ENCODE peak calls at places on chromosomes 1 and 21, in six cellular contexts. L, S, F, T, K and O are unnamed samples.
A peak's percentile ranks its signal among the peaks of the same experiment; 100 is the strongest.

GRCh38 chr1:18931731-18932130 is 24.7 kb downstream of the IFFO2 start:
- DNase-seq in L (no peak), S (no peak), F (no peak), T (no peak), K (no peak), O (no peak)

GRCh38 chr1:30777060-30777905 is 19.7 kb upstream of the LAPTM5 start:
- DNase-seq in L (no peak), S (no peak), F (no peak), T (no peak), K (no peak), O (no peak)

GRCh38 chr1:59880735-59881134 is 45.8 kb downstream of the CYP2J2 start:
- DNase-seq in L (no peak), S (no peak), F (no peak), T (no peak), K (no peak), O (no peak)

GRCh38 chr1:39196244-39197215 is 8.0 kb upstream of the MACF1 start:
- DNase-seq in L (peak; percentile 82), S (no peak), F (no peak), T (no peak), K (no peak), O (no peak)

GRCh38 chr1:10773851-10774614 is 22.4 kb downstream of the CASZ1 start:
- DNase-seq in L (no peak), S (no peak), F (no peak), T (no peak), K (no peak), O (peak; percentile 34)

GRCh38 chr1:170660281-170660713 is 3.6 kb upstream of the PRRX1 start:
- DNase-seq in L (no peak), S (no peak), F (peak; percentile 70), T (no peak), K (peak; percentile 40), O (no peak)

GRCh38 chr1:219669042-219669441 is 56.1 kb upstream of the ZC3H11B start:
- DNase-seq in L (no peak), S (no peak), F (no peak), T (no peak), K (no peak), O (no peak)

GRCh38 chr1:50981741-50982140 is 11.7 kb downstream of the CDKN2C start:
- DNase-seq in L (no peak), S (no peak), F (no peak), T (no peak), K (no peak), O (no peak)

GRCh38 chr1:1367238-1367796 is 7.7 kb downstream of the AURKAIP1 start:
- DNase-seq in L (no peak), S (no peak), F (no peak), T (no peak), K (no peak), O (no peak)

GRCh38 chr1:43368646-43369020 is 822 bp upstream of the ELOVL1 start:
- DNase-seq in L (no peak), S (no peak), F (no peak), T (no peak), K (no peak), O (no peak)

GRCh38 chr1:43419627-43420425 is 30.1 kb downstream of the SZT2 start:
- DNase-seq in L (no peak), S (no peak), F (no peak), T (no peak), K (no peak), O (no peak)

GRCh38 chr1:9715536-9716226 is 64.2 kb downstream of the PIK3CD start:
- DNase-seq in L (no peak), S (no peak), F (no peak), T (no peak), K (no peak), O (no peak)

GRCh38 chr1:55727010-55727409 is 511.8 kb upstream of the USP24 start:
- DNase-seq in L (no peak), S (peak; percentile 50), F (no peak), T (no peak), K (no peak), O (no peak)

GRCh38 chr1:61053712-61054608 is 28.4 kb upstream of the NFIA start:
- DNase-seq in L (peak; percentile 22), S (no peak), F (peak; percentile 49), T (no peak), K (no peak), O (no peak)

GRCh38 chr21:38121888-38122705 is 134.7 kb upstream of the KCNJ15 start:
- DNase-seq in L (no peak), S (no peak), F (no peak), T (no peak), K (no peak), O (no peak)

GRCh38 chr1:185170291-185170848 is 13.4 kb downstream of the SWT1 start:
- DNase-seq in L (peak; percentile 79), S (peak; percentile 66), F (peak; percentile 82), T (peak; percentile 21), K (no peak), O (no peak)

GRCh38 chr1:9410737-9411297 is 118.1 kb downstream of the SPSB1 start:
- DNase-seq in L (peak; percentile 96), S (peak; percentile 29), F (peak; percentile 29), T (no peak), K (no peak), O (no peak)

GRCh38 chr1:219882116-219882515 is 46.2 kb downstream of the SLC30A10 start:
- DNase-seq in L (no peak), S (no peak), F (no peak), T (no peak), K (no peak), O (no peak)

GRCh38 chr1:46128336-46128735 is 4.1 kb downstream of the PIK3R3 start:
- DNase-seq in L (no peak), S (no peak), F (no peak), T (no peak), K (no peak), O (no peak)

GRCh38 chr1:211975152-211975941 is 60.0 kb downstream of the INTS7 start:
- DNase-seq in L (no peak), S (no peak), F (no peak), T (no peak), K (no peak), O (no peak)

GRCh38 chr1:162562452-162562828 is 918 bp downstream of the UAP1 start:
- DNase-seq in L (peak; percentile 62), S (no peak), F (no peak), T (peak; percentile 23), K (no peak), O (no peak)

GRCh38 chr21:44931501-44932365 is 8.1 kb upstream of the SLX9 start:
- DNase-seq in L (no peak), S (no peak), F (no peak), T (no peak), K (no peak), O (peak; percentile 83)

GRCh38 chr1:223143760-223144248 is 756 bp upstream of the TLR5 start:
- DNase-seq in L (peak; percentile 72), S (no peak), F (no peak), T (no peak), K (no peak), O (no peak)

GRCh38 chr1:156228501-156228900 is 13.5 kb upstream of the BGLAP start:
- DNase-seq in L (no peak), S (no peak), F (no peak), T (no peak), K (no peak), O (no peak)

GRCh38 chr1:160124709-160125478 is 9.3 kb downstream of the ATP1A2 start:
- DNase-seq in L (no peak), S (peak; percentile 22), F (no peak), T (no peak), K (no peak), O (no peak)
- TF ChIP-seq CTCF in L (peak; percentile 1), S (peak; percentile 34), F (peak; percentile 27), T (no peak), K (no peak), O (peak; percentile 43)

GRCh38 chr1:76147917-76148316 is 73.4 kb downstream of the ST6GALNAC3 start:
- DNase-seq in L (no peak), S (no peak), F (no peak), T (no peak), K (no peak), O (no peak)

GRCh38 chr1:76146184-76146583 is 71.6 kb downstream of the ST6GALNAC3 start:
- DNase-seq in L (no peak), S (no peak), F (no peak), T (no peak), K (no peak), O (no peak)

GRCh38 chr1:76144233-76144632 is 69.7 kb downstream of the ST6GALNAC3 start:
- DNase-seq in L (no peak), S (peak; percentile 2), F (no peak), T (no peak), K (no peak), O (no peak)

GRCh38 chr1:76145332-76145731 is 70.8 kb downstream of the ST6GALNAC3 start:
- DNase-seq in L (no peak), S (no peak), F (no peak), T (no peak), K (no peak), O (no peak)

DNA sequence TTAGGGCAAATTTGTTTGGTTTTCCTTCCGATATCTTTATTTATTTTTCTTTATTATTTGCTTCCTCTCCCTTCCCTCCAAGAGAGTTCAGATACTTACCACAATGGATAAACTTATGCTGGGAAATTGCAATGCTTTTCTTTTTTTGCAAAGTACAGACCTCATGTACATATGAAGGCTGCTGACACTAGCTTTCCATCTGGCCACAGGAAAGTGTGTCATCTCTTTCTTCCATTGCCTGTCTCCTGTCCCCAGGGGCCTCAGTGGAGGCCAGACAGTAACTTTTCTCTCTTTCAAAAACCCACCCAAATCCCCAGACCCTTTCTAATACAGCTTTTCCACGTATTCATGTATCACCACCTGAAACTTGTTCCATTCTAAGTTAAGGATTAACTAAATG is 73.9 kb downstream of the ST6GALNAC3 start:
- DNase-seq in L (no peak), S (no peak), F (no peak), T (no peak), K (no peak), O (no peak)
- TF ChIP-seq CTCF in L (no peak), S (no peak), F (no peak), T (no peak), K (no peak), O (no peak)

DNA sequence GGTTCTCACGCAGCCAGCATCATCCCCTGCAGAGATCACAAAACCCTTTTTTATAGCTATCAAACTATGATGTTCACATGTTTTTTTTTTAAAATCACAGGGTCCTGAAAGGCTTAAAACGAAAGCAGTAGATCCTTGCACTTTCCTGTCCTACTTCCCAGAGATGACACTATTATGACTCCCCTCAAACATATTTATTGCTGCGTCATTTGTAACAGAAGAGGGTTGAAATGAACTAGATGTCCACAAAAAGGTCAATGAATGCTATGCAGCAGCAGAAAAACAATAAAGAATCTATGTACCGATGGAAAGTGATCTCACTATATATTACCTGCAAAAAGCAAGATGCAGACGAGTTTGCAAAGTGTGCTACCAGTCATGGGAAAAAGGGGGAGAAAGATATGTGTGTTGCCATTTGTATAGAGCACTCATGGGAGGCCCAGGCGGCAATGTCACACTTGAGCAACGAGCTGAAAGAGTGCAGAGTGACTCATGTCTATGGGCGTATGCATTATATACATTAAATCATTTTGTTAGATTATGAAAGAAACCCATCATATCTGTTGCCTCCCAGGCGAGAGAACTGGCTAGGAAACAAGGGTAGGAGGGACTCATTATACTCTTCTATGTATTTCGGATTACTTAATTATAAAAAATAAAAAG is 68.9 kb upstream of the PARP1 start:
- DNase-seq in L (peak; percentile 77), S (no peak), F (no peak), T (no peak), K (no peak), O (no peak)
- TF ChIP-seq CTCF in L (no peak), S (no peak), F (no peak), T (no peak), K (no peak), O (no peak)

DNA sequence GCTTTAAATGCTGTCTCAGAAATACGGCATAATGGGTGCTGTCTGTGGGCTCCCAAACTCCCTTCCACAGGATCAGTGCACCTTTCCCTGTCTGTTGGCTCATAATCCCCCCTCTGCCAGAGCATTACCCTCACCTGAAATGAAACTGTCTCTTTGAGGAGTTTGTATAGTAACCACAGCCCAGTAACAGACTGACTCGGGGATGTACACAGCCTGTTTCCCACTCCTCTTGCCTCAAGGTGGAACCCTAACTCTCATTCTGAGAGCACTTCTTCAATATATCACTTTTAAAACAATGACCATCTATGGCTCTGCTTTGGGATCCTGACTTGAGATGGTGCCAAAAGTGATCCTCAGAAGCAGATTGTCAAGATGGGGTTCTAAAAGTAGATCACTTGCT is 332.5 kb downstream of the AMY1C start:
- DNase-seq in L (no peak), S (no peak), F (no peak), T (no peak), K (no peak), O (no peak)
- TF ChIP-seq CTCF in L (no peak), S (no peak), F (no peak), T (no peak), K (no peak), O (no peak)